ENCODE peak calls at places on chromosomes 4 and X, in nine cellular contexts. W, D, F, O, V, T, G, B and S are unnamed samples.

GRCh38 chrX:133972916-133973315 is 12.5 kb downstream of the GPC3 start:
- DNase-seq in W (no peak), D (no peak), F (no peak), O (no peak), V (no peak), T (no peak), G (no peak), B (no peak), S (no peak)

GRCh38 chr4:113256946-113257345 is 207.5 kb downstream of the ANK2 start:
- DNase-seq in W (no peak), D (no peak), F (no peak), O (no peak), V (no peak), T (no peak), G (no peak), B (peak), S (peak)

GRCh38 chr4:102787096-102787867 is 26.5 kb upstream of the MANBA start:
- DNase-seq in W (peak), D (no peak), F (no peak), O (peak), V (no peak), T (no peak), G (no peak), B (peak), S (no peak)

GRCh38 chr4:94208918-94209317 is 1.3 kb downstream of the SMARCAD1 start:
- DNase-seq in W (no peak), D (no peak), F (no peak), O (no peak), V (no peak), T (no peak), G (no peak), B (no peak), S (no peak)

GRCh38 chr4:157664726-157665125 is 444.2 kb downstream of the GRIA2 start:
- DNase-seq in W (peak), D (no peak), F (no peak), O (no peak), V (no peak), T (no peak), G (no peak), B (peak), S (peak)

GRCh38 chr4:153318696-153319320 is 25.7 kb upstream of the MND1 start:
- DNase-seq in W (peak), D (no peak), F (peak), O (no peak), V (no peak), T (peak), G (no peak), B (peak), S (peak)

GRCh38 chrX:115539841-115540240 is 21.1 kb upstream of the PLS3 start:
- DNase-seq in W (no peak), D (no peak), F (no peak), O (no peak), V (no peak), T (no peak), G (no peak), B (no peak), S (no peak)

GRCh38 chr4:152680988-152681731 is 1.4 kb upstream of the TMEM154 start:
- DNase-seq in W (no peak), D (no peak), F (no peak), O (no peak), V (no peak), T (no peak), G (no peak), B (peak), S (peak)

GRCh38 chr4:121062466-121062975 is 9.8 kb downstream of the NDNF start:
- DNase-seq in W (no peak), D (no peak), F (no peak), O (no peak), V (no peak), T (no peak), G (no peak), B (no peak), S (no peak)

GRCh38 chrX:64093761-64094160 is 111.7 kb downstream of the AMER1 start:
- DNase-seq in W (peak), D (no peak), F (no peak), O (no peak), V (no peak), T (no peak), G (no peak), B (peak), S (peak)

GRCh38 chr4:11743236-11743635 is 314.5 kb upstream of the HS3ST1 start:
- DNase-seq in W (peak), D (no peak), F (peak), O (no peak), V (no peak), T (peak), G (no peak), B (no peak), S (no peak)

GRCh38 chr4:75741027-75741426 is 16.6 kb downstream of the USO1 start:
- DNase-seq in W (no peak), D (no peak), F (peak), O (no peak), V (no peak), T (no peak), G (no peak), B (no peak), S (no peak)

GRCh38 chr4:150082241-150082640 is 4.0 kb downstream of the DCLK2 start:
- DNase-seq in W (no peak), D (no peak), F (no peak), O (no peak), V (no peak), T (peak), G (no peak), B (no peak), S (no peak)

GRCh38 chr4:159191989-159192388 is 89.1 kb downstream of the RAPGEF2 start:
- DNase-seq in W (peak), D (no peak), F (no peak), O (no peak), V (no peak), T (no peak), G (no peak), B (peak), S (peak)

GRCh38 chr4:164239976-164240375 is 514.0 kb upstream of the SMIM31 start:
- DNase-seq in W (no peak), D (no peak), F (no peak), O (no peak), V (no peak), T (no peak), G (no peak), B (no peak), S (no peak)

GRCh38 chrX:129043138-129043537 is 480.2 kb downstream of the SMARCA1 start:
- DNase-seq in W (no peak), D (no peak), F (no peak), O (no peak), V (no peak), T (no peak), G (no peak), B (no peak), S (no peak)

GRCh38 chrX:28135378-28136047 is 154.3 kb upstream of the DCAF8L1 start:
- DNase-seq in W (no peak), D (peak), F (no peak), O (no peak), V (no peak), T (no peak), G (no peak), B (peak), S (no peak)

GRCh38 chrX:46757052-46757451 is 1.9 kb downstream of the SLC9A7 start:
- DNase-seq in W (no peak), D (no peak), F (peak), O (no peak), V (no peak), T (no peak), G (no peak), B (no peak), S (no peak)

GRCh38 chrX:68867458-68868166 is 38.8 kb downstream of the EFNB1 start:
- DNase-seq in W (no peak), D (no peak), F (no peak), O (no peak), V (no peak), T (no peak), G (no peak), B (peak), S (no peak)

GRCh38 chr4:52861879-52862604 is at the start of gene RASL11B:
- DNase-seq in W (peak), D (no peak), F (peak), O (peak), V (peak), T (peak), G (peak), B (peak), S (peak)

GRCh38 chr4:102076622-102077021 is 268.7 kb downstream of the SLC39A8 start:
- DNase-seq in W (peak), D (no peak), F (no peak), O (no peak), V (no peak), T (no peak), G (no peak), B (no peak), S (no peak)

GRCh38 chr4:139692300-139693012 is 26.8 kb downstream of the MGST2 start:
- DNase-seq in W (no peak), D (no peak), F (no peak), O (no peak), V (peak), T (no peak), G (no peak), B (peak), S (no peak)

GRCh38 chr4:114400531-114400930 is 198.1 kb upstream of the UGT8 start:
- DNase-seq in W (no peak), D (no peak), F (no peak), O (no peak), V (no peak), T (no peak), G (no peak), B (no peak), S (no peak)

GRCh38 chr4:7428261-7429068 is 6.3 kb downstream of the PSAPL1 start:
- DNase-seq in W (no peak), D (no peak), F (no peak), O (peak), V (no peak), T (no peak), G (no peak), B (no peak), S (no peak)

GRCh38 chrX:101904996-101905395 is 26.8 kb downstream of the ZMAT1 start:
- DNase-seq in W (no peak), D (no peak), F (no peak), O (no peak), V (no peak), T (no peak), G (no peak), B (no peak), S (no peak)

GRCh38 chrX:150058728-150059127 is 120.4 kb upstream of the EOLA2 start:
- DNase-seq in W (peak), D (no peak), F (no peak), O (no peak), V (no peak), T (no peak), G (no peak), B (no peak), S (no peak)

GRCh38 chr4:52037730-52038108 is 380 bp downstream of the SGCB start:
- DNase-seq in W (peak), D (no peak), F (peak), O (peak), V (peak), T (peak), G (no peak), B (peak), S (peak)

GRCh38 chrX:4263005-4263404 is 549.6 kb upstream of the PRKX start:
- DNase-seq in W (peak), D (no peak), F (peak), O (no peak), V (no peak), T (no peak), G (no peak), B (no peak), S (no peak)

GRCh38 chr4:11468901-11469300 is 40.2 kb upstream of the HS3ST1 start:
- DNase-seq in W (no peak), D (no peak), F (peak), O (no peak), V (no peak), T (peak), G (no peak), B (no peak), S (no peak)

GRCh38 chrX:132266583-132267355 is 47.5 kb upstream of the RAP2C start:
- DNase-seq in W (peak), D (peak), F (no peak), O (no peak), V (no peak), T (no peak), G (no peak), B (peak), S (no peak)